ENCODE peak calls at places on chromosomes 2 and 18, in nine cellular contexts. One of them, this sample, is unnamed.

GRCh38 chr2:154694881-154695280 is 3.6 kb upstream of the KCNJ3 start:
- DNase-seq in mucosa of descending colon: no peak
- DNase-seq in thyroid gland: no peak
- DNase-seq in AG10803: no peak
- DNase-seq in AG09309: no peak
- DNase-seq in MM.1S: no peak
- DNase-seq in fibroblast of villous mesenchyme: no peak
- DNase-seq in left ventricle myocardium inferior: no peak
- DNase-seq in sigmoid colon: no peak
- DNase-seq in this sample: no peak

GRCh38 chr2:20012282-20013060 is at the start of gene MATN3:
- DNase-seq in left ventricle myocardium inferior: peak; percentile 25
- DNase-seq in AG10803: peak; percentile 53
- DNase-seq in AG09309: no peak
- DNase-seq in thyroid gland: peak; percentile 61
- DNase-seq in mucosa of descending colon: peak; percentile 60
- DNase-seq in fibroblast of villous mesenchyme: peak; percentile 21
- DNase-seq in sigmoid colon: peak; percentile 70
- DNase-seq in MM.1S: no peak
- DNase-seq in this sample: peak; percentile 39

GRCh38 chr2:129233751-129234406 is 745.6 kb upstream of the RAB6C start:
- DNase-seq in AG09309: no peak
- DNase-seq in MM.1S: no peak
- DNase-seq in AG10803: peak; percentile 30
- DNase-seq in sigmoid colon: no peak
- DNase-seq in mucosa of descending colon: no peak
- DNase-seq in fibroblast of villous mesenchyme: no peak
- DNase-seq in left ventricle myocardium inferior: no peak
- DNase-seq in thyroid gland: peak; percentile 23
- DNase-seq in this sample: peak; percentile 58

GRCh38 chr2:221034026-221034701 is 537.9 kb downstream of the EPHA4 start:
- DNase-seq in AG09309: no peak
- DNase-seq in MM.1S: no peak
- DNase-seq in thyroid gland: no peak
- DNase-seq in left ventricle myocardium inferior: no peak
- DNase-seq in AG10803: no peak
- DNase-seq in mucosa of descending colon: no peak
- DNase-seq in sigmoid colon: no peak
- DNase-seq in fibroblast of villous mesenchyme: no peak
- DNase-seq in this sample: no peak

GRCh38 chr2:42228101-42228500 is 58.9 kb downstream of the EML4 start:
- DNase-seq in fibroblast of villous mesenchyme: no peak
- DNase-seq in sigmoid colon: no peak
- DNase-seq in mucosa of descending colon: no peak
- DNase-seq in AG09309: no peak
- DNase-seq in left ventricle myocardium inferior: no peak
- DNase-seq in thyroid gland: no peak
- DNase-seq in AG10803: no peak
- DNase-seq in MM.1S: no peak
- DNase-seq in this sample: no peak

GRCh38 chr2:182906454-182906853 is 40.0 kb upstream of the FRZB start:
- DNase-seq in thyroid gland: no peak
- DNase-seq in AG09309: no peak
- DNase-seq in AG10803: no peak
- DNase-seq in fibroblast of villous mesenchyme: no peak
- DNase-seq in sigmoid colon: no peak
- DNase-seq in left ventricle myocardium inferior: no peak
- DNase-seq in mucosa of descending colon: no peak
- DNase-seq in MM.1S: no peak
- DNase-seq in this sample: no peak

GRCh38 chr18:23827681-23828080 is 138.4 kb downstream of the LAMA3 start:
- DNase-seq in fibroblast of villous mesenchyme: no peak
- DNase-seq in thyroid gland: peak; percentile 45
- DNase-seq in left ventricle myocardium inferior: no peak
- DNase-seq in mucosa of descending colon: no peak
- DNase-seq in AG09309: no peak
- DNase-seq in sigmoid colon: no peak
- DNase-seq in MM.1S: no peak
- DNase-seq in AG10803: no peak
- DNase-seq in this sample: no peak

GRCh38 chr2:223554923-223555322 is 47.2 kb downstream of the SCG2 start:
- DNase-seq in AG10803: no peak
- DNase-seq in thyroid gland: no peak
- DNase-seq in sigmoid colon: no peak
- DNase-seq in mucosa of descending colon: no peak
- DNase-seq in MM.1S: no peak
- DNase-seq in AG09309: no peak
- DNase-seq in fibroblast of villous mesenchyme: no peak
- DNase-seq in left ventricle myocardium inferior: no peak
- DNase-seq in this sample: no peak

GRCh38 chr2:25651066-25651465 is 22.3 kb downstream of the DTNB start:
- DNase-seq in left ventricle myocardium inferior: no peak
- DNase-seq in sigmoid colon: no peak
- DNase-seq in MM.1S: no peak
- DNase-seq in mucosa of descending colon: no peak
- DNase-seq in fibroblast of villous mesenchyme: peak; percentile 64
- DNase-seq in AG10803: peak; percentile 41
- DNase-seq in AG09309: no peak
- DNase-seq in thyroid gland: no peak
- DNase-seq in this sample: peak; percentile 90

GRCh38 chr2:42961385-42961800 is 169.0 kb upstream of the HAAO start:
- DNase-seq in AG10803: peak; percentile 72
- DNase-seq in AG09309: no peak
- DNase-seq in left ventricle myocardium inferior: peak; percentile 62
- DNase-seq in fibroblast of villous mesenchyme: peak; percentile 29
- DNase-seq in mucosa of descending colon: peak; percentile 47
- DNase-seq in sigmoid colon: peak; percentile 94
- DNase-seq in thyroid gland: peak; percentile 39
- DNase-seq in MM.1S: no peak
- DNase-seq in this sample: peak; percentile 67

GRCh38 chr18:59821983-59822382 is 77.8 kb upstream of the PMAIP1 start:
- DNase-seq in left ventricle myocardium inferior: no peak
- DNase-seq in MM.1S: no peak
- DNase-seq in fibroblast of villous mesenchyme: peak; percentile 39
- DNase-seq in AG09309: no peak
- DNase-seq in AG10803: peak; percentile 88
- DNase-seq in mucosa of descending colon: no peak
- DNase-seq in sigmoid colon: no peak
- DNase-seq in thyroid gland: no peak
- DNase-seq in this sample: peak; percentile 48

GRCh38 chr2:75637568-75637967 is 9.0 kb upstream of the MRPL19 start:
- DNase-seq in MM.1S: no peak
- DNase-seq in fibroblast of villous mesenchyme: no peak
- DNase-seq in mucosa of descending colon: no peak
- DNase-seq in AG10803: no peak
- DNase-seq in AG09309: no peak
- DNase-seq in left ventricle myocardium inferior: no peak
- DNase-seq in thyroid gland: no peak
- DNase-seq in sigmoid colon: no peak
- DNase-seq in this sample: no peak

GRCh38 chr2:36831185-36831584 is 134.7 kb downstream of the VIT start:
- DNase-seq in MM.1S: no peak
- DNase-seq in AG09309: no peak
- DNase-seq in AG10803: no peak
- DNase-seq in left ventricle myocardium inferior: no peak
- DNase-seq in sigmoid colon: no peak
- DNase-seq in fibroblast of villous mesenchyme: no peak
- DNase-seq in mucosa of descending colon: no peak
- DNase-seq in thyroid gland: no peak
- DNase-seq in this sample: no peak

GRCh38 chr2:36835125-36835524 is 131.2 kb downstream of the STRN start:
- DNase-seq in thyroid gland: no peak
- DNase-seq in fibroblast of villous mesenchyme: no peak
- DNase-seq in left ventricle myocardium inferior: no peak
- DNase-seq in mucosa of descending colon: no peak
- DNase-seq in AG10803: no peak
- DNase-seq in sigmoid colon: no peak
- DNase-seq in AG09309: no peak
- DNase-seq in MM.1S: no peak
- DNase-seq in this sample: no peak

GRCh38 chr2:36834203-36834602 is 132.1 kb downstream of the STRN start:
- DNase-seq in AG10803: no peak
- DNase-seq in fibroblast of villous mesenchyme: no peak
- DNase-seq in mucosa of descending colon: no peak
- DNase-seq in sigmoid colon: no peak
- DNase-seq in AG09309: no peak
- DNase-seq in MM.1S: no peak
- DNase-seq in thyroid gland: no peak
- DNase-seq in left ventricle myocardium inferior: no peak
- DNase-seq in this sample: no peak

GRCh38 chr2:36839976-36840617 is 126.2 kb downstream of the STRN start:
- DNase-seq in left ventricle myocardium inferior: no peak
- DNase-seq in AG10803: no peak
- DNase-seq in mucosa of descending colon: no peak
- DNase-seq in sigmoid colon: no peak
- DNase-seq in thyroid gland: no peak
- DNase-seq in fibroblast of villous mesenchyme: no peak
- DNase-seq in MM.1S: no peak
- DNase-seq in AG09309: no peak
- DNase-seq in this sample: no peak

DNA sequence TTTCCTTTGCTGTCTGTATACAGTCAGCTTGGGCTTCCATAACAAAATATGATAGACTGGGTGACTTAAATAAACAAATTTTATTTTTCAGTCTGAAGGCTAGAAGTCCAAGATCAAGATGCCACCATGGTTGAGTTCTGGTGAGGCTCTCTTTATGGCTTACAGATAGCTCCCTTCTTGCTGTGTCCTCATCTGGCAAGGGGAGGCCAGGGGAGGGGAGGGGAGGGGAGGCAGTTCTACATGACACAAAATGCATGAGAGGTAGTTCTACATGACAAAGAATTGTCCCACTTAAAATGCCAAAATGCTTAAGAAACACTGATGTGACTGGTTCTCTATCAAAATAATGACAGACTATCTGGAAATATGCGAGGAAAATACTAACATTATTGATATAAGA is 131.6 kb downstream of the STRN start:
- DNase-seq in AG09309: no peak
- DNase-seq in fibroblast of villous mesenchyme: no peak
- DNase-seq in sigmoid colon: no peak
- DNase-seq in mucosa of descending colon: no peak
- DNase-seq in MM.1S: no peak
- DNase-seq in thyroid gland: no peak
- DNase-seq in left ventricle myocardium inferior: no peak
- DNase-seq in AG10803: no peak
- DNase-seq in this sample: no peak
- H3K4me3 ChIP-seq in AG09309: no peak overlapping the region
- H3K4me3 ChIP-seq in fibroblast of villous mesenchyme: no peak overlapping the region
- H3K4me3 ChIP-seq in sigmoid colon: no peak overlapping the region
- H3K4me3 ChIP-seq in mucosa of descending colon: no peak overlapping the region
- H3K4me3 ChIP-seq in MM.1S: no peak overlapping the region
- H3K4me3 ChIP-seq in thyroid gland: no peak overlapping the region
- H3K4me3 ChIP-seq in left ventricle myocardium inferior: no peak overlapping the region
- H3K4me3 ChIP-seq in AG10803: no peak overlapping the region
- H3K4me3 ChIP-seq in this sample: no peak overlapping the region

DNA sequence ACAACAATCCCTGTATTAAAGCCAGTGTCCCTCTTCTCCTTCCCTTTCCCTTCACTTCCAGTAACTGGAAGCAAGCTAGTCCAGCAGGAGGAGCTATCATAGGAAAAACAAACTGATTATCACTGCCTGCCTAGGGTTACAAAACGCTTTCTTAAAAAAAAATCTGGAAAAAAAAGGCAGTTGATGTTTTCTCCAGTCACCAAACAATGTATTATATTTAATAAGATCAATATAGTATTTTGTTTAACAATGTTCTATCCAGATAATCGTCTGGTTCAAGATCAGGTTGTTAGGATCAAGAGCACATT is 78.8 kb upstream of the ITGB6 start:
- DNase-seq in thyroid gland: no peak
- DNase-seq in AG09309: no peak
- DNase-seq in MM.1S: no peak
- DNase-seq in mucosa of descending colon: no peak
- DNase-seq in AG10803: peak; percentile 46
- DNase-seq in sigmoid colon: no peak
- DNase-seq in fibroblast of villous mesenchyme: peak; percentile 56
- DNase-seq in left ventricle myocardium inferior: no peak
- DNase-seq in this sample: peak; percentile 86
- TF ChIP-seq CTCF in thyroid gland: no peak
- TF ChIP-seq CTCF in AG09309: peak; percentile 64
- TF ChIP-seq CTCF in MM.1S: no peak
- TF ChIP-seq CTCF in mucosa of descending colon: no peak
- TF ChIP-seq CTCF in AG10803: peak; percentile 56
- TF ChIP-seq CTCF in sigmoid colon: no peak
- TF ChIP-seq CTCF in fibroblast of villous mesenchyme: peak; percentile 65
- TF ChIP-seq CTCF in left ventricle myocardium inferior: peak; percentile 70
- TF ChIP-seq CTCF in this sample: peak; percentile 59

GRCh38 chr2:104864280-104864599 is 10.3 kb downstream of the POU3F3 start:
- DNase-seq in thyroid gland: no peak
- DNase-seq in AG10803: no peak
- DNase-seq in MM.1S: no peak
- DNase-seq in AG09309: no peak
- DNase-seq in sigmoid colon: no peak
- DNase-seq in left ventricle myocardium inferior: no peak
- DNase-seq in fibroblast of villous mesenchyme: no peak
- DNase-seq in mucosa of descending colon: no peak
- DNase-seq in this sample: no peak
- H3K4me3 ChIP-seq in thyroid gland: no peak overlapping the region
- H3K4me3 ChIP-seq in AG10803: no peak overlapping the region
- H3K4me3 ChIP-seq in MM.1S: no peak overlapping the region
- H3K4me3 ChIP-seq in AG09309: no peak overlapping the region
- H3K4me3 ChIP-seq in sigmoid colon: no peak overlapping the region
- H3K4me3 ChIP-seq in left ventricle myocardium inferior: no peak overlapping the region
- H3K4me3 ChIP-seq in fibroblast of villous mesenchyme: no peak overlapping the region
- H3K4me3 ChIP-seq in mucosa of descending colon: no peak overlapping the region
- H3K4me3 ChIP-seq in this sample: no peak overlapping the region

GRCh38 chr18:47756364-47757016 is 174.0 kb downstream of the SMAD2 start:
- DNase-seq in fibroblast of villous mesenchyme: peak; percentile 44
- DNase-seq in AG09309: no peak
- DNase-seq in thyroid gland: peak; percentile 72
- DNase-seq in mucosa of descending colon: no peak
- DNase-seq in MM.1S: peak; percentile 54
- DNase-seq in sigmoid colon: no peak
- DNase-seq in left ventricle myocardium inferior: peak; percentile 42
- DNase-seq in AG10803: peak; percentile 42
- DNase-seq in this sample: peak; percentile 59

GRCh38 chr18:47754311-47755101 is 176.0 kb downstream of the SMAD2 start:
- DNase-seq in AG09309: no peak
- DNase-seq in left ventricle myocardium inferior: no peak
- DNase-seq in sigmoid colon: no peak
- DNase-seq in mucosa of descending colon: no peak
- DNase-seq in fibroblast of villous mesenchyme: peak; percentile 9
- DNase-seq in thyroid gland: peak; percentile 48
- DNase-seq in MM.1S: peak; percentile 58
- DNase-seq in AG10803: no peak
- DNase-seq in this sample: no peak

GRCh38 chr18:47755102-47755456 is 175.4 kb downstream of the SMAD2 start:
- DNase-seq in sigmoid colon: no peak
- DNase-seq in MM.1S: no peak
- DNase-seq in AG10803: no peak
- DNase-seq in thyroid gland: no peak
- DNase-seq in mucosa of descending colon: no peak
- DNase-seq in fibroblast of villous mesenchyme: no peak
- DNase-seq in left ventricle myocardium inferior: no peak
- DNase-seq in AG09309: no peak
- DNase-seq in this sample: no peak

GRCh38 chr18:47752796-47753645 is 177.4 kb downstream of the SMAD2 start:
- DNase-seq in fibroblast of villous mesenchyme: no peak
- DNase-seq in AG09309: no peak
- DNase-seq in AG10803: no peak
- DNase-seq in left ventricle myocardium inferior: no peak
- DNase-seq in MM.1S: no peak
- DNase-seq in sigmoid colon: no peak
- DNase-seq in mucosa of descending colon: no peak
- DNase-seq in thyroid gland: no peak
- DNase-seq in this sample: no peak

GRCh38 chr18:47758000-47758399 is 172.5 kb downstream of the SMAD2 start:
- DNase-seq in mucosa of descending colon: no peak
- DNase-seq in AG09309: no peak
- DNase-seq in AG10803: no peak
- DNase-seq in sigmoid colon: no peak
- DNase-seq in MM.1S: no peak
- DNase-seq in fibroblast of villous mesenchyme: no peak
- DNase-seq in thyroid gland: no peak
- DNase-seq in left ventricle myocardium inferior: no peak
- DNase-seq in this sample: no peak
- TF ChIP-seq CTCF in mucosa of descending colon: no peak
- TF ChIP-seq CTCF in AG09309: peak; percentile 39
- TF ChIP-seq CTCF in AG10803: peak; percentile 50
- TF ChIP-seq CTCF in sigmoid colon: no peak
- TF ChIP-seq CTCF in MM.1S: peak; percentile 35
- TF ChIP-seq CTCF in fibroblast of villous mesenchyme: peak; percentile 47
- TF ChIP-seq CTCF in thyroid gland: no peak
- TF ChIP-seq CTCF in left ventricle myocardium inferior: peak; percentile 40
- TF ChIP-seq CTCF in this sample: peak; percentile 45

This sample was measured in cardiac fibroblast.